ENCODE peak calls at places on chromosomes 12 and 14, in five cellular contexts. One of them, this sample, is unnamed.
A peak's percentile ranks its signal among the peaks of the same experiment; 100 is the strongest.

GRCh38 chr14:74275265-74275841 is 27.4 kb downstream of the ABCD4 start:
- DNase-seq in SK-N-SH: no peak
- DNase-seq in H1: no peak
- DNase-seq in K562: no peak
- DNase-seq in HepG2: no peak
- DNase-seq in this sample: peak; percentile 37

GRCh38 chr12:46371718-46372130 is 849 bp downstream of the SLC38A2 start:
- DNase-seq in SK-N-SH: peak; percentile 77
- DNase-seq in H1: no peak
- DNase-seq in K562: peak; percentile 62
- DNase-seq in HepG2: no peak
- DNase-seq in this sample: peak; percentile 73

GRCh38 chr14:68278568-68279436 is 459.2 kb downstream of the RAD51B start:
- DNase-seq in SK-N-SH: no peak
- DNase-seq in H1: no peak
- DNase-seq in K562: peak; percentile 12
- DNase-seq in HepG2: peak; percentile 90
- DNase-seq in this sample: no peak

GRCh38 chr12:78060186-78060585 is 229.5 kb downstream of the NAV3 start:
- DNase-seq in SK-N-SH: no peak
- DNase-seq in H1: no peak
- DNase-seq in K562: no peak
- DNase-seq in HepG2: no peak
- DNase-seq in this sample: no peak

GRCh38 chr14:78170203-78170602 is at the start of gene NRXN3:
- DNase-seq in SK-N-SH: peak; percentile 73
- DNase-seq in H1: peak; percentile 56
- DNase-seq in K562: no peak
- DNase-seq in HepG2: no peak
- DNase-seq in this sample: peak; percentile 30

GRCh38 chr14:99271951-99272668 is at the start of gene BCL11B:
- DNase-seq in SK-N-SH: peak; percentile 78
- DNase-seq in H1: no peak
- DNase-seq in K562: peak; percentile 29
- DNase-seq in HepG2: peak; percentile 84
- DNase-seq in this sample: peak; percentile 83

GRCh38 chr12:121033625-121034349 is 5.3 kb downstream of the OASL start:
- DNase-seq in SK-N-SH: no peak
- DNase-seq in H1: no peak
- DNase-seq in K562: no peak
- DNase-seq in HepG2: no peak
- DNase-seq in this sample: no peak

GRCh38 chr14:77649326-77649725 is 32.9 kb upstream of the SPTLC2 start:
- DNase-seq in SK-N-SH: no peak
- DNase-seq in H1: no peak
- DNase-seq in K562: no peak
- DNase-seq in HepG2: no peak
- DNase-seq in this sample: no peak

GRCh38 chr12:11869406-11869805 is 201.3 kb upstream of the BCL2L14 start:
- DNase-seq in SK-N-SH: no peak
- DNase-seq in H1: no peak
- DNase-seq in K562: no peak
- DNase-seq in HepG2: no peak
- DNase-seq in this sample: no peak

GRCh38 chr12:1531160-1531653 is 63.2 kb downstream of the FBXL14 start:
- DNase-seq in SK-N-SH: no peak
- DNase-seq in H1: no peak
- DNase-seq in K562: no peak
- DNase-seq in HepG2: no peak
- DNase-seq in this sample: peak; percentile 39

GRCh38 chr12:49345048-49345839 is 1.4 kb upstream of the DNAJC22 start:
- DNase-seq in SK-N-SH: peak; percentile 82
- DNase-seq in H1: no peak
- DNase-seq in K562: no peak
- DNase-seq in HepG2: no peak
- DNase-seq in this sample: peak; percentile 69

GRCh38 chr12:77974643-77975042 is 143.9 kb downstream of the NAV3 start:
- DNase-seq in SK-N-SH: no peak
- DNase-seq in H1: no peak
- DNase-seq in K562: no peak
- DNase-seq in HepG2: no peak
- DNase-seq in this sample: no peak

GRCh38 chr12:95700316-95700785 is 90.2 kb downstream of the NTN4 start:
- DNase-seq in SK-N-SH: no peak
- DNase-seq in H1: no peak
- DNase-seq in K562: no peak
- DNase-seq in HepG2: no peak
- DNase-seq in this sample: no peak

GRCh38 chr12:57726151-57726883 is 12.2 kb downstream of the AGAP2 start:
- DNase-seq in SK-N-SH: peak; percentile 96
- DNase-seq in H1: peak; percentile 65
- DNase-seq in K562: peak; percentile 48
- DNase-seq in HepG2: peak; percentile 71
- DNase-seq in this sample: peak; percentile 96

GRCh38 chr14:72169521-72169920 is 237.3 kb downstream of the RGS6 start:
- DNase-seq in SK-N-SH: peak; percentile 7
- DNase-seq in H1: no peak
- DNase-seq in K562: peak; percentile 14
- DNase-seq in HepG2: no peak
- DNase-seq in this sample: peak; percentile 52

GRCh38 chr12:47818701-47819543 is 781 bp downstream of the HDAC7 start:
- DNase-seq in SK-N-SH: peak; percentile 88
- DNase-seq in H1: no peak
- DNase-seq in K562: peak; percentile 83
- DNase-seq in HepG2: peak; percentile 50
- DNase-seq in this sample: peak; percentile 54

GRCh38 chr12:53496752-53497032 is 2.6 kb downstream of the MAP3K12 start:
- DNase-seq in SK-N-SH: no peak
- DNase-seq in H1: no peak
- DNase-seq in K562: no peak
- DNase-seq in HepG2: no peak
- DNase-seq in this sample: no peak

GRCh38 chr14:68676511-68676943 is 116.3 kb downstream of the ZFP36L1 start:
- DNase-seq in SK-N-SH: no peak
- DNase-seq in H1: no peak
- DNase-seq in K562: no peak
- DNase-seq in HepG2: peak; percentile 39
- DNase-seq in this sample: no peak

GRCh38 chr12:100187068-100187467 is 13.5 kb upstream of the ACTR6 start:
- DNase-seq in SK-N-SH: no peak
- DNase-seq in H1: no peak
- DNase-seq in K562: no peak
- DNase-seq in HepG2: no peak
- DNase-seq in this sample: no peak

GRCh38 chr14:98925362-98926040 is 346.5 kb downstream of the BCL11B start:
- DNase-seq in SK-N-SH: no peak
- DNase-seq in H1: no peak
- DNase-seq in K562: no peak
- DNase-seq in HepG2: no peak
- DNase-seq in this sample: no peak

GRCh38 chr14:105878125-105878524 is 351.7 kb downstream of the TMEM121 start:
- DNase-seq in SK-N-SH: no peak
- DNase-seq in H1: no peak
- DNase-seq in K562: no peak
- DNase-seq in HepG2: no peak
- DNase-seq in this sample: no peak

GRCh38 chr12:119241049-119241448 is 62.3 kb downstream of the HSPB8 start:
- DNase-seq in SK-N-SH: no peak
- DNase-seq in H1: no peak
- DNase-seq in K562: no peak
- DNase-seq in HepG2: no peak
- DNase-seq in this sample: no peak

GRCh38 chr12:132856581-132856980 is 27.9 kb upstream of the GOLGA3 start:
- DNase-seq in SK-N-SH: no peak
- DNase-seq in H1: no peak
- DNase-seq in K562: no peak
- DNase-seq in HepG2: no peak
- DNase-seq in this sample: no peak

GRCh38 chr12:101740980-101741379 is 1.7 kb upstream of the SYCP3 start:
- DNase-seq in SK-N-SH: no peak
- DNase-seq in H1: no peak
- DNase-seq in K562: no peak
- DNase-seq in HepG2: no peak
- DNase-seq in this sample: no peak

GRCh38 chr12:101745481-101745880 is 6.2 kb upstream of the SYCP3 start:
- DNase-seq in SK-N-SH: no peak
- DNase-seq in H1: no peak
- DNase-seq in K562: no peak
- DNase-seq in HepG2: no peak
- DNase-seq in this sample: no peak

GRCh38 chr12:101743242-101743641 is 4.0 kb upstream of the SYCP3 start:
- DNase-seq in SK-N-SH: no peak
- DNase-seq in H1: no peak
- DNase-seq in K562: no peak
- DNase-seq in HepG2: no peak
- DNase-seq in this sample: no peak

GRCh38 chr12:101746661-101747060 is 7.4 kb upstream of the SYCP3 start:
- DNase-seq in SK-N-SH: no peak
- DNase-seq in H1: no peak
- DNase-seq in K562: no peak
- DNase-seq in HepG2: no peak
- DNase-seq in this sample: no peak

DNA sequence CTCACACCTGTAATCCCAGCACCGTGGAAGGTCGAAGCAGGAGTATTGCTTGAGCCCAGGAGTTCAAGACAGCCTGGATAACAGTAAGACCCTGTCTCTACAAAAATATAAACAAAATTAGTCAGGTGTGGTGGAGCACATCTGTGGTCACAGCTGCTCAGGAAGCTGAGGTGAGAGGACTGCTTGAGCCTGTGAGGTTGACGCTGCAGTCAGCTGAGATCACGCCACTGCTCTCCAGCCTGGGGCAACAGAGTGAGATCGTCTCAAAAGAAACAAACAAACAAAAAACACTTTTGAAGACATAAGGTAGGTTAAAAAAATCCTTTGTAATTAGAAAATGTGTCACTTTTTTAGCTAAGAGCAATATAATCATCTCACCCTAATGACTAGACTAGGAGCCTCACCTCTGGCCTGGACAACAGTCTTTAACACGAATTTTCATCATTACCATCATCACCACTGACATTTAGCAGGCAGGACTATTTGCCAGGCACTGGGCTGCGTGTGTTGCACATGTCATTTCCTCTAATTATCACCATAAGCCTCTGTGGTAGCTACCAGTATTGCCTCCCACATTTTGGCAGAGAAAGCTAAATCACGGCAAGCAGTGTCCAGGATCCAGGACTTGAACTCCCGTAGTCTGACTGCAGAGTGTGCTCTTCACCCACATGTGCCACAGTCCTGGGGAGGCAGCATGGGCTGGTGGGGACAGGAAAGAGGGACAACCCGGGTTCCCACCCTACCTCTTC is 4.6 kb upstream of the SYCP3 start:
- DNase-seq in SK-N-SH: no peak
- DNase-seq in H1: no peak
- DNase-seq in K562: no peak
- DNase-seq in HepG2: no peak
- DNase-seq in this sample: no peak
- TF ChIP-seq JUND in SK-N-SH: no peak
- TF ChIP-seq JUND in H1: no peak
- TF ChIP-seq JUND in K562: no peak
- TF ChIP-seq JUND in HepG2: no peak
- TF ChIP-seq JUND in this sample: no peak

GRCh38 chr14:29741909-29742401 is 185.7 kb downstream of the PRKD1 start:
- DNase-seq in SK-N-SH: no peak
- DNase-seq in H1: no peak
- DNase-seq in K562: no peak
- DNase-seq in HepG2: no peak
- DNase-seq in this sample: no peak
- TF ChIP-seq JUND in SK-N-SH: no peak
- TF ChIP-seq JUND in H1: no peak
- TF ChIP-seq JUND in K562: no peak
- TF ChIP-seq JUND in HepG2: no peak
- TF ChIP-seq JUND in this sample: no peak

GRCh38 chr12:18859400-18859799 is 121.5 kb downstream of the CAPZA3 start:
- DNase-seq in SK-N-SH: no peak
- DNase-seq in H1: no peak
- DNase-seq in K562: no peak
- DNase-seq in HepG2: no peak
- DNase-seq in this sample: no peak

GRCh38 chr12:18861287-18861858 is 123.5 kb downstream of the CAPZA3 start:
- DNase-seq in SK-N-SH: no peak
- DNase-seq in H1: no peak
- DNase-seq in K562: no peak
- DNase-seq in HepG2: peak; percentile 29
- DNase-seq in this sample: no peak

GRCh38 chr12:18868673-18869072 is 130.8 kb downstream of the CAPZA3 start:
- DNase-seq in SK-N-SH: no peak
- DNase-seq in H1: no peak
- DNase-seq in K562: no peak
- DNase-seq in HepG2: no peak
- DNase-seq in this sample: no peak

GRCh38 chr12:18863769-18864500 is 126.0 kb downstream of the CAPZA3 start:
- DNase-seq in SK-N-SH: no peak
- DNase-seq in H1: no peak
- DNase-seq in K562: no peak
- DNase-seq in HepG2: no peak
- DNase-seq in this sample: no peak

GRCh38 chr12:18864900-18865561 is 127.1 kb downstream of the CAPZA3 start:
- DNase-seq in SK-N-SH: peak; percentile 0
- DNase-seq in H1: no peak
- DNase-seq in K562: no peak
- DNase-seq in HepG2: no peak
- DNase-seq in this sample: no peak
- TF ChIP-seq JUND in SK-N-SH: peak; percentile 86
- TF ChIP-seq JUND in H1: no peak
- TF ChIP-seq JUND in K562: peak; percentile 57
- TF ChIP-seq JUND in HepG2: no peak
- TF ChIP-seq JUND in this sample: no peak

GRCh38 chr14:76268013-76268376 is 107.9 kb upstream of the ESRRB start:
- DNase-seq in SK-N-SH: no peak
- DNase-seq in H1: no peak
- DNase-seq in K562: no peak
- DNase-seq in HepG2: no peak
- DNase-seq in this sample: no peak
- TF ChIP-seq JUND in SK-N-SH: no peak
- TF ChIP-seq JUND in H1: no peak
- TF ChIP-seq JUND in K562: no peak
- TF ChIP-seq JUND in HepG2: no peak
- TF ChIP-seq JUND in this sample: no peak

DNA sequence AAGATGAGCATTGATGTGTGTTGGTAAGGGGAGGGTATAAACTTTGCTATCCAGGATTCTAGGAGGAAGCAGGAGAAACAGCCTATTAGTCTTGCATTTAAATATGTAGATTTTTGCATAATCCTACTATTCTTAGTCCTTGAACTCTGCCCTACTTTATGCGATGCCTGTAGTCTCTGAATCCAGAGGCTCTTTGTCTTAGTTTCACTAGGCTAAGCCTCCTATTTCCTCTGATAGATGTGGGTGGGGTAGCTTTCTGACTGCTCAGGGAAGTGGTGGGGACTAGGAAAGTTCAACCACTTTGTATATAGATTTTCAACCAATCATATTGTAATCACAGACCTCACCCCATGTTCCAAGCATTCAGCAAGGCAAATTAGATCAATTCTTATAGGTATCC is 49.5 kb upstream of the KCNC2 start:
- DNase-seq in SK-N-SH: no peak
- DNase-seq in H1: no peak
- DNase-seq in K562: no peak
- DNase-seq in HepG2: no peak
- DNase-seq in this sample: no peak
- TF ChIP-seq JUND in SK-N-SH: no peak
- TF ChIP-seq JUND in H1: no peak
- TF ChIP-seq JUND in K562: no peak
- TF ChIP-seq JUND in HepG2: no peak
- TF ChIP-seq JUND in this sample: no peak

GRCh38 chr12:127559349-127560040 is 707.5 kb upstream of the TMEM132C start:
- DNase-seq in SK-N-SH: peak; percentile 16
- DNase-seq in H1: peak; percentile 39
- DNase-seq in K562: peak; percentile 13
- DNase-seq in HepG2: no peak
- DNase-seq in this sample: no peak
- TF ChIP-seq JUND in SK-N-SH: no peak
- TF ChIP-seq JUND in H1: no peak
- TF ChIP-seq JUND in K562: no peak
- TF ChIP-seq JUND in HepG2: no peak
- TF ChIP-seq JUND in this sample: no peak